ENCODE peak calls at places on chromosomes 2 and 18, in six cellular contexts. G is BJ, Y is suprapubic skin, N is mesothelial cell of epicardium, X is left ventricle myocardium inferior, C is GM20000. P is an unnamed sample.

GRCh38 chr2:229780856-229781773 is 66.8 kb upstream of the DNER start:
- DNase-seq in C (peak; percentile 50), G (no peak), N (no peak), Y (no peak), X (no peak), P (no peak)

GRCh38 chr2:186716899-186717811 is 23.3 kb downstream of the FAM171B start:
- DNase-seq in X (no peak), G (no peak), Y (no peak), C (no peak), N (no peak), P (no peak)

GRCh38 chr18:54192900-54193299 is 31.6 kb downstream of the MBD2 start:
- DNase-seq in X (no peak), N (no peak), C (no peak), G (no peak), Y (no peak), P (no peak)

GRCh38 chr2:66890286-66890812 is 455.4 kb downstream of the MEIS1 start:
- DNase-seq in N (no peak), X (no peak), C (no peak), G (no peak), Y (no peak), P (no peak)

GRCh38 chr2:174596994-174597346 is 634 bp downstream of the WIPF1 start:
- DNase-seq in G (no peak), Y (no peak), C (no peak), X (no peak), N (no peak), P (no peak)

GRCh38 chr2:176814740-176815367 is 397.7 kb upstream of the HNRNPA3 start:
- DNase-seq in N (no peak), C (peak; percentile 48), G (peak; percentile 0), X (no peak), Y (no peak), P (no peak)

GRCh38 chr2:149814049-149814448 is 226.5 kb upstream of the MMADHC start:
- DNase-seq in X (no peak), N (no peak), Y (no peak), C (no peak), G (no peak), P (no peak)

GRCh38 chr2:168661404-168661869 is 141.0 kb upstream of the NOSTRIN start:
- DNase-seq in C (no peak), Y (no peak), G (no peak), N (no peak), X (no peak), P (no peak)

GRCh38 chr2:133843551-133843950 is 275.3 kb upstream of the NCKAP5 start:
- DNase-seq in Y (no peak), N (no peak), G (no peak), X (no peak), C (no peak), P (no peak)

GRCh38 chr2:224954980-224955379 is 87.3 kb downstream of the DOCK10 start:
- DNase-seq in N (no peak), C (no peak), Y (no peak), G (no peak), X (no peak), P (no peak)

GRCh38 chr2:205463626-205464025 is 218.7 kb upstream of the NRP2 start:
- DNase-seq in C (no peak), G (no peak), N (no peak), X (no peak), Y (no peak), P (no peak)

GRCh38 chr18:71105078-71105819 is 816.4 kb downstream of the SOCS6 start:
- DNase-seq in X (no peak), G (no peak), Y (no peak), N (no peak), C (no peak), P (no peak)

GRCh38 chr18:62329676-62330454 is 4.8 kb downstream of the TNFRSF11A start:
- DNase-seq in Y (no peak), X (peak; percentile 59), N (no peak), G (peak; percentile 8), C (no peak), P (no peak)

GRCh38 chr18:41391616-41392610 is 563.1 kb upstream of the PIK3C3 start:
- DNase-seq in Y (no peak), G (no peak), X (no peak), N (peak; percentile 31), C (peak; percentile 14), P (no peak)

GRCh38 chr2:114192362-114192761 is 250.1 kb upstream of the DPP10 start:
- DNase-seq in Y (no peak), G (no peak), X (no peak), N (no peak), C (no peak), P (no peak)

GRCh38 chr18:33034941-33035340 is 262.1 kb upstream of the KLHL14 start:
- DNase-seq in X (no peak), Y (no peak), C (no peak), N (no peak), G (no peak), P (no peak)

GRCh38 chr18:76564117-76564516 is 69.1 kb upstream of the ZNF516 start:
- DNase-seq in G (no peak), X (no peak), C (no peak), Y (no peak), N (no peak), P (no peak)

GRCh38 chr2:98252394-98252793 is 93.9 kb upstream of the CNGA3 start:
- DNase-seq in X (no peak), N (no peak), G (no peak), Y (no peak), C (no peak), P (no peak)

DNA sequence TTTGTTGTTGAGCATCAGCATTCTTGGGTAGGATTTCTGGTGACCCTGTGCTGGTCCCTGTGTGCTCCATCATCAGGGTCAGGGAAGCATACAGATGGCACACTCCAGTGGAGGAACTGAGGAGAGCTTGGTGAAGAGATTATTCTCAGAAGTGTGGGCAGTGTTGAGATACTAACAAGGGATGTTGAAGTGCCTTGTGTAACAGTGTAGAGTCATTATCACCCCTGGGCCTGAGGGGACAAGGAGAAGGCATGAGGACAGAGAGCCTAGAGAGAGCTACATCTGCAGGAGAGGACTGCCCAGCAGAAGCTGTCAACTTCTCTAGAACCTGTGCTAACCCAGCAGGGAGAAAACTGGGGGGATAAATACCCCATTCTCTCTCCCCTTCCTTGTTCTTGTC is 189.0 kb downstream of the PLCL1 start:
- DNase-seq in G (no peak), N (no peak), Y (no peak), X (no peak), C (no peak), P (no peak)
- TF ChIP-seq CTCF in G (no peak), N (no peak), Y (no peak), X (no peak), C (no peak), P (no peak)

GRCh38 chr2:234635284-234635683 is 138.4 kb upstream of the ARL4C start:
- DNase-seq in X (no peak), Y (no peak), G (no peak), C (no peak), N (no peak), P (no peak)
- TF ChIP-seq CTCF in X (peak; percentile 37), Y (no peak), G (peak; percentile 37), C (no peak), N (no peak), P (no peak)

DNA sequence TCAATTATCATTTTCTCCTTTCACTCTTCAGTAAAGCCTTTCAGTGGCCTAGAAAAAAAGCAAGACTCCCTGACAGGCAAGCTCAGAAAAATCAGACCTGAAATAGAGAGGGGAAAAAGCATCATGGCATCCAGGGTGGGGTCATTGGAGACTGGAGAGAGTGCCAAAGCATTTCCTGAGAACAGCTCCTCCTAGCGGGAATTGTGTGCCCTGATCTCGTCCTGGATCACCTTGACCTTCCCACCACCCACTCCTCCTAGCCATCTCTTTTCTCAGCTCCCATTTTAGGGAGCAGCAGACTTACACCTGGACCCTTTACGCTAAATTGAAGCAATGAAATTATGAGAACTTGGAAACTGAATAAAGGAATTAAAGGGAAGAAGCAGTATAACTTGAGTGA is 176.6 kb downstream of the VWC2L start:
- DNase-seq in X (no peak), G (no peak), N (no peak), C (no peak), Y (no peak), P (no peak)
- TF ChIP-seq CTCF in X (no peak), G (no peak), N (no peak), C (no peak), Y (no peak), P (no peak)

GRCh38 chr18:23207191-23207955 is 72.1 kb downstream of the CABLES1 start:
- DNase-seq in X (no peak), N (no peak), Y (peak; percentile 26), G (no peak), C (no peak), P (no peak)
- TF ChIP-seq CTCF in X (no peak), N (no peak), Y (peak; percentile 39), G (peak; percentile 9), C (no peak), P (no peak)

DNA sequence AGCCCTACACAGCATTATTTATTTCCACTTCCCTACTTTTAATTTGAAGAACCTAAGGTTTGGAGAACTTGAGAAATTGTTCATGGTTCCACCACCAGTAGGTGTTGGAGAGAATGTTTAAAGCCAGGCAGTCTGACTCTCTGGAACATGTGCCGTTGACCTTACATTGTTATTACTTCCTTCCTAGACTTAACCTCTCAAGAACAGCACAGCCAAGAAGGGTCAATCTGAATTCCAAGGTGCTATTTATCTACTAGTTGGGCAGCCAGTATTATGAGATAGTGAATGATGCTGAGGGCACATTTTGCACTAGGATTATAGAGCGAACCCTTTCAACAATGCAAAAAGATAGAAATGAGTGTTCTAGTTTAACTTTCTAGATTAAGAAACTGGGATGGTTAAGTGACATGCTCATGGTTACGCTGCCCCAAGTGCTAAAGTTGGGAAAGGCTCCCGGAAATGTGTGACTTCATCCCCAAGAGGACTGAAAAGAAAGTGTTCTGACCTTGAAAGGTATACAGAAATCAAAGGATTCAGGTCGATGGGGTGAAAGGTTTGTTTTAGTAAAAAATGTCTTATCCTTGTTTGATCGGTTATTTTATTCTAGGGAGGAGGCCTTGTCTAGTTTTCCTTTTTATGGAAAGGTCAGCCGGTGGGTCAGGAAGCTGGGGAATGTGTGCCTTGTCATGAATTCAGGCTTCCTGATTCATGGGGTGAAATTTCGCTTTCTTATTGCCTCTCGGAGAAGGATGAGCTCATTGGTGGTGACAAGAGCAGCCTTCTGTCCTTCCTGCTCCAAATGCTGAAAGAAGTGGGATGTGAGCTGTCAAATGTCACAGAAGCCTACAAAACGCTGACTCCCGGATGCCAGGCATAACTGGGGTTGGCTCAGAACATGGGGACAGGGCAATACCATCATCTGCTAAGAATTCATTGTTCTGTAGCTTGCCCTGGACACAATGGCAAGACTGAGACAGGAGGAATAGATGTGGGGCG is 55.5 kb upstream of the FAM136A start:
- DNase-seq in N (no peak), X (no peak), Y (no peak), C (no peak), G (peak; percentile 22), P (no peak)
- TF ChIP-seq CTCF in N (no peak), X (peak; percentile 20), Y (no peak), C (no peak), G (no peak), P (no peak)